ENCODE peak calls at places on chromosome 4, in six cellular contexts. O is HT-29, Z is Peyer's patch, H is NCI-H345, K is AG10803, R is GM10248. U is an unnamed sample.

GRCh38 chr4:1520145-1520661 is 114.0 kb upstream of the NKX1-1 start:
- DNase-seq in O (no peak), Z (no peak), H (no peak), K (no peak), R (no peak), U (no peak)

GRCh38 chr4:40455340-40455902 is 120.3 kb downstream of the CHRNA9 start:
- DNase-seq in O (no peak), Z (no peak), H (no peak), K (no peak), R (no peak), U (peak)

GRCh38 chr4:76830612-76831474 is 67.1 kb downstream of the SOWAHB start:
- DNase-seq in O (peak), Z (peak), H (no peak), K (peak), R (no peak), U (peak)

GRCh38 chr4:104129243-104129642 is 365.5 kb downstream of the CXXC4 start:
- DNase-seq in O (no peak), Z (no peak), H (no peak), K (no peak), R (no peak), U (no peak)

GRCh38 chr4:181176306-181176705 is 1066.9 kb upstream of the TENM3 start:
- DNase-seq in O (no peak), Z (no peak), H (no peak), K (peak), R (no peak), U (no peak)

GRCh38 chr4:112747035-112747434 is 110.1 kb downstream of the LARP7 start:
- DNase-seq in O (no peak), Z (no peak), H (no peak), K (no peak), R (no peak), U (no peak)

GRCh38 chr4:182862166-182862875 is 54.9 kb downstream of the DCTD start:
- DNase-seq in O (no peak), Z (no peak), H (peak), K (no peak), R (no peak), U (peak)

GRCh38 chr4:57124145-57124544 is 14.0 kb upstream of the IGFBP7 start:
- DNase-seq in O (no peak), Z (no peak), H (peak), K (no peak), R (no peak), U (no peak)

GRCh38 chr4:4662230-4662629 is 120.4 kb upstream of the STX18 start:
- DNase-seq in O (no peak), Z (no peak), H (no peak), K (no peak), R (no peak), U (no peak)

GRCh38 chr4:68693325-68694075 is 23.0 kb upstream of the UGT2B15 start:
- DNase-seq in O (no peak), Z (no peak), H (peak), K (no peak), R (no peak), U (no peak)

GRCh38 chr4:106864231-106864630 is 171.9 kb downstream of the DKK2 start:
- DNase-seq in O (no peak), Z (no peak), H (no peak), K (peak), R (no peak), U (no peak)

GRCh38 chr4:120277509-120277908 is 210.9 kb upstream of the MAD2L1 start:
- DNase-seq in O (no peak), Z (no peak), H (no peak), K (no peak), R (no peak), U (no peak)

GRCh38 chr4:77269505-77269904 is 112.5 kb downstream of the CCNG2 start:
- DNase-seq in O (no peak), Z (no peak), H (no peak), K (no peak), R (no peak), U (no peak)

GRCh38 chr4:2937146-2937857 is 25.9 kb downstream of the NOP14 start:
- DNase-seq in O (peak), Z (peak), H (no peak), K (no peak), R (peak), U (peak)

GRCh38 chr4:8200302-8200975 is 1.3 kb downstream of the SH3TC1 start:
- DNase-seq in O (peak), Z (no peak), H (no peak), K (no peak), R (peak), U (no peak)

GRCh38 chr4:128388352-128388630 is 100.7 kb upstream of the PGRMC2 start:
- DNase-seq in O (no peak), Z (no peak), H (no peak), K (peak), R (no peak), U (no peak)

GRCh38 chr4:107472265-107472948 is 247.6 kb downstream of the PAPSS1 start:
- DNase-seq in O (no peak), Z (no peak), H (no peak), K (no peak), R (no peak), U (no peak)

GRCh38 chr4:156948133-156948532 is 23.5 kb downstream of the PDGFC start:
- DNase-seq in O (no peak), Z (no peak), H (no peak), K (no peak), R (no peak), U (no peak)

GRCh38 chr4:183352546-183352945 is 30.3 kb upstream of the CLDN24 start:
- DNase-seq in O (no peak), Z (no peak), H (no peak), K (no peak), R (no peak), U (peak)

GRCh38 chr4:26530094-26530493 is 39.8 kb upstream of the CCKAR start:
- DNase-seq in O (no peak), Z (no peak), H (no peak), K (no peak), R (no peak), U (no peak)

GRCh38 chr4:174401471-174402130 is 117.9 kb downstream of the CEP44 start:
- DNase-seq in O (peak), Z (no peak), H (no peak), K (no peak), R (no peak), U (no peak)

GRCh38 chr4:112708772-112709171 is 71.8 kb downstream of the LARP7 start:
- DNase-seq in O (no peak), Z (no peak), H (no peak), K (no peak), R (no peak), U (no peak)

GRCh38 chr4:150007512-150007911 is 70.7 kb upstream of the DCLK2 start:
- DNase-seq in O (no peak), Z (no peak), H (no peak), K (peak), R (no peak), U (no peak)

GRCh38 chr4:147430111-147430510 is 50.8 kb upstream of the EDNRA start:
- DNase-seq in O (no peak), Z (no peak), H (no peak), K (no peak), R (no peak), U (no peak)

GRCh38 chr4:113317523-113317922 is 268.1 kb downstream of the ANK2 start:
- DNase-seq in O (no peak), Z (no peak), H (no peak), K (no peak), R (no peak), U (no peak)

GRCh38 chr4:26105815-26106699 is 192.0 kb downstream of the SMIM20 start:
- DNase-seq in O (no peak), Z (no peak), H (no peak), K (peak), R (no peak), U (no peak)

GRCh38 chr4:101806914-101807313 is 16.4 kb downstream of the BANK1 start:
- DNase-seq in O (no peak), Z (no peak), H (no peak), K (peak), R (peak), U (no peak)

GRCh38 chr4:152614337-152614736 is 65.5 kb downstream of the TMEM154 start:
- DNase-seq in O (no peak), Z (no peak), H (no peak), K (no peak), R (no peak), U (no peak)

U was measured in left lobe of liver.